ENCODE peak calls at places on chromosomes 7 and 10, in four cellular contexts. One of them, this sample, is unnamed.

GRCh38 chr7:49308787-49309186 is 384.4 kb downstream of the CDC14C start:
- DNase-seq in left colon: no peak
- DNase-seq in T-cell: no peak
- DNase-seq in psoas muscle: no peak
- DNase-seq in this sample: no peak

GRCh38 chr7:2299131-2299829 is 15.0 kb downstream of the SNX8 start:
- DNase-seq in psoas muscle: no peak
- DNase-seq in left colon: no peak
- DNase-seq in T-cell: no peak
- DNase-seq in this sample: no peak

GRCh38 chr10:43043773-43044394 is 33.0 kb upstream of the RET start:
- DNase-seq in psoas muscle: no peak
- DNase-seq in T-cell: no peak
- DNase-seq in left colon: peak
- DNase-seq in this sample: no peak

GRCh38 chr10:4407783-4408182 is 418.2 kb upstream of the AKR1E2 start:
- DNase-seq in psoas muscle: no peak
- DNase-seq in left colon: no peak
- DNase-seq in T-cell: no peak
- DNase-seq in this sample: no peak

GRCh38 chr7:157538321-157538720 is 201.5 kb downstream of the DNAJB6 start:
- DNase-seq in psoas muscle: peak
- DNase-seq in T-cell: no peak
- DNase-seq in left colon: no peak
- DNase-seq in this sample: no peak

GRCh38 chr7:93036807-93037206 is 81.0 kb downstream of the SAMD9 start:
- DNase-seq in left colon: no peak
- DNase-seq in psoas muscle: no peak
- DNase-seq in T-cell: no peak
- DNase-seq in this sample: no peak

GRCh38 chr10:4543943-4544540 is 282.0 kb upstream of the AKR1E2 start:
- DNase-seq in T-cell: no peak
- DNase-seq in left colon: no peak
- DNase-seq in psoas muscle: no peak
- DNase-seq in this sample: no peak

GRCh38 chr7:5773661-5774086 is 7.8 kb downstream of the RNF216 start:
- DNase-seq in left colon: no peak
- DNase-seq in psoas muscle: no peak
- DNase-seq in T-cell: no peak
- DNase-seq in this sample: peak

GRCh38 chr10:110433740-110434139 is 64.0 kb upstream of the DUSP5 start:
- DNase-seq in left colon: no peak
- DNase-seq in psoas muscle: peak
- DNase-seq in T-cell: no peak
- DNase-seq in this sample: no peak

GRCh38 chr7:84058311-84059076 is 136.1 kb downstream of the SEMA3A start:
- DNase-seq in left colon: no peak
- DNase-seq in T-cell: no peak
- DNase-seq in psoas muscle: no peak
- DNase-seq in this sample: no peak

GRCh38 chr7:73827568-73828106 is 3.2 kb upstream of the CLDN4 start:
- DNase-seq in left colon: peak
- DNase-seq in T-cell: no peak
- DNase-seq in psoas muscle: no peak
- DNase-seq in this sample: peak

GRCh38 chr7:55481126-55481525 is 91.2 kb downstream of the VOPP1 start:
- DNase-seq in left colon: peak
- DNase-seq in T-cell: no peak
- DNase-seq in psoas muscle: no peak
- DNase-seq in this sample: no peak

GRCh38 chr10:31838065-31838464 is 90.6 kb downstream of the ARHGAP12 start:
- DNase-seq in T-cell: no peak
- DNase-seq in left colon: no peak
- DNase-seq in psoas muscle: no peak
- DNase-seq in this sample: no peak

GRCh38 chr7:115229401-115230083 is 307.6 kb downstream of the MDFIC start:
- DNase-seq in T-cell: no peak
- DNase-seq in left colon: no peak
- DNase-seq in psoas muscle: no peak
- DNase-seq in this sample: no peak

GRCh38 chr10:88893611-88894010 is 13.6 kb downstream of the STAMBPL1 start:
- DNase-seq in T-cell: no peak
- DNase-seq in psoas muscle: no peak
- DNase-seq in left colon: no peak
- DNase-seq in this sample: no peak

GRCh38 chr7:28371846-28372245 is 40.5 kb upstream of the CREB5 start:
- DNase-seq in psoas muscle: no peak
- DNase-seq in T-cell: no peak
- DNase-seq in left colon: no peak
- DNase-seq in this sample: no peak

GRCh38 chr7:134865001-134865845 is 85.8 kb downstream of the CALD1 start:
- DNase-seq in psoas muscle: no peak
- DNase-seq in left colon: no peak
- DNase-seq in T-cell: peak
- DNase-seq in this sample: no peak

GRCh38 chr10:74078037-74078436 is 72.6 kb downstream of the AP3M1 start:
- DNase-seq in T-cell: peak
- DNase-seq in psoas muscle: no peak
- DNase-seq in left colon: no peak
- DNase-seq in this sample: no peak

GRCh38 chr10:107718868-107719267 is 554.4 kb upstream of the SORCS1 start:
- DNase-seq in psoas muscle: no peak
- DNase-seq in T-cell: no peak
- DNase-seq in left colon: no peak
- DNase-seq in this sample: no peak

GRCh38 chr10:114403545-114404161 is 649 bp downstream of the AFAP1L2 start:
- DNase-seq in psoas muscle: no peak
- DNase-seq in left colon: peak
- DNase-seq in T-cell: no peak
- DNase-seq in this sample: no peak

GRCh38 chr7:117008849-117009531 is 55.7 kb downstream of the ST7 start:
- DNase-seq in left colon: no peak
- DNase-seq in psoas muscle: no peak
- DNase-seq in T-cell: no peak
- DNase-seq in this sample: no peak

GRCh38 chr7:78768859-78769258 is 684.6 kb downstream of the MAGI2 start:
- DNase-seq in psoas muscle: no peak
- DNase-seq in left colon: no peak
- DNase-seq in T-cell: no peak
- DNase-seq in this sample: no peak

GRCh38 chr10:55174419-55174818 is 373.4 kb upstream of the PCDH15 start:
- DNase-seq in T-cell: no peak
- DNase-seq in left colon: no peak
- DNase-seq in psoas muscle: no peak
- DNase-seq in this sample: no peak

GRCh38 chr7:100472854-100473499 is 6.0 kb downstream of the TSC22D4 start:
- DNase-seq in psoas muscle: peak
- DNase-seq in T-cell: no peak
- DNase-seq in left colon: no peak
- DNase-seq in this sample: no peak

GRCh38 chr7:42087616-42088015 is 149.4 kb downstream of the GLI3 start:
- DNase-seq in left colon: no peak
- DNase-seq in T-cell: no peak
- DNase-seq in psoas muscle: no peak
- DNase-seq in this sample: no peak

GRCh38 chr10:71840177-71840711 is 10.8 kb downstream of the PSAP start:
- DNase-seq in T-cell: no peak
- DNase-seq in left colon: peak
- DNase-seq in psoas muscle: peak
- DNase-seq in this sample: peak

GRCh38 chr7:47580811-47581331 is 1.0 kb downstream of the TNS3 start:
- DNase-seq in psoas muscle: no peak
- DNase-seq in T-cell: no peak
- DNase-seq in left colon: peak
- DNase-seq in this sample: no peak